ENCODE peak calls at places on chromosomes 7 and 10, in four cellular contexts. X, G, L and E are unnamed samples.

GRCh38 chr7:155584763-155585531 is 38.6 kb upstream of the CNPY1 start:
- DNase-seq in X (no peak), G (no peak), L (no peak), E (peak; percentile 67)

GRCh38 chr7:47460251-47460989 is 121.5 kb downstream of the TNS3 start:
- DNase-seq in X (no peak), G (no peak), L (no peak), E (peak; percentile 35)

GRCh38 chr7:152202056-152202455 is 176.6 kb downstream of the GALNT11 start:
- DNase-seq in X (no peak), G (no peak), L (peak; percentile 63), E (peak; percentile 73)

GRCh38 chr7:96346291-96346953 is 24.5 kb upstream of the SLC25A13 start:
- DNase-seq in X (no peak), G (no peak), L (no peak), E (no peak)

GRCh38 chr10:70324951-70325781 is 41.4 kb upstream of the NPFFR1 start:
- DNase-seq in X (no peak), G (no peak), L (no peak), E (no peak)

GRCh38 chr10:73866621-73867020 is 7.7 kb downstream of the CAMK2G start:
- DNase-seq in X (no peak), G (no peak), L (no peak), E (no peak)

GRCh38 chr7:131068604-131069021 is 259.1 kb upstream of the MKLN1 start:
- DNase-seq in X (no peak), G (no peak), L (peak; percentile 25), E (peak; percentile 51)

GRCh38 chr7:124084024-124084423 is 51.2 kb upstream of the TMEM229A start:
- DNase-seq in X (no peak), G (no peak), L (no peak), E (peak; percentile 27)

GRCh38 chr7:142303650-142304049 is 45.8 kb upstream of the PRSS58 start:
- DNase-seq in X (peak; percentile 18), G (no peak), L (no peak), E (no peak)

GRCh38 chr10:126013489-126014281 is 117.3 kb downstream of the FANK1 start:
- DNase-seq in X (no peak), G (no peak), L (peak; percentile 96), E (peak; percentile 67)

GRCh38 chr7:30027065-30027456 is 559 bp upstream of the FKBP14 start:
- DNase-seq in X (no peak), G (no peak), L (peak; percentile 70), E (no peak)

GRCh38 chr10:121886997-121887622 is 40.7 kb downstream of the ATE1 start:
- DNase-seq in X (peak; percentile 60), G (peak; percentile 40), L (peak; percentile 35), E (peak; percentile 68)

GRCh38 chr7:77757589-77757988 is 40.6 kb downstream of the TMEM60 start:
- DNase-seq in X (no peak), G (no peak), L (no peak), E (no peak)

GRCh38 chr7:72099784-72100183 is 312.4 kb downstream of the CALN1 start:
- DNase-seq in X (no peak), G (no peak), L (no peak), E (no peak)

GRCh38 chr7:122430710-122431109 is 126.2 kb upstream of the FEZF1 start:
- DNase-seq in X (no peak), G (no peak), L (no peak), E (peak; percentile 59)

GRCh38 chr7:84085147-84085546 is 109.4 kb downstream of the SEMA3A start:
- DNase-seq in X (no peak), G (no peak), L (peak; percentile 66), E (peak; percentile 49)

DNA sequence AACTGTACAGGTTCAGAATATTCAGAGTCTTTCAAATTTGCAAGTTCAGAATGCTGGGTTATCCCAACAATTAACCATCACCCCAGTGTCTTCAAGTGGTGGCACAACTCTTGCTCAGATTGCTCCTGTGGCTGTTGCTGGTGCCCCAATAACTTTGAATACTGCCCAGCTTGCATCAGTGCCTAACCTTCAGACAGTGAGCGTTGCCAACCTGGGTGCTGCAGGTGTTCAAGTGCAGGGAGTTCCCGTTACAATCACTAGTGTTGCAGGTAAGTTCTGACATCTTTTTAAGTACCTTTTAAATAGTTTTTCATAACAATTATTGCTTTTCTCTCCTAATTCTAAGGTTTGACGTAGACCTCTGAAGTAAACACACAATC is 2.7 kb downstream of the SP4 start:
- DNase-seq in X (no peak), G (no peak), L (no peak), E (no peak)
- H3K4me3 ChIP-seq in X (no peak overlapping the region), G (no peak overlapping the region), L (no peak overlapping the region), E (no peak overlapping the region)

GRCh38 chr10:49219248-49219647 is 31.1 kb upstream of the TMEM273 start:
- DNase-seq in X (no peak), G (no peak), L (no peak), E (no peak)

GRCh38 chr10:49220031-49220430 is 31.8 kb upstream of the TMEM273 start:
- DNase-seq in X (no peak), G (no peak), L (peak; percentile 14), E (peak; percentile 2)

GRCh38 chr10:49218480-49218879 is 30.3 kb upstream of the TMEM273 start:
- DNase-seq in X (no peak), G (no peak), L (no peak), E (no peak)

GRCh38 chr10:49222170-49222569 is 34.0 kb upstream of the TMEM273 start:
- DNase-seq in X (no peak), G (no peak), L (no peak), E (no peak)

GRCh38 chr10:49220679-49221078 is 32.5 kb upstream of the TMEM273 start:
- DNase-seq in X (no peak), G (peak; percentile 33), L (no peak), E (no peak)
- TF ChIP-seq CTCF in X (no peak), G (no peak), L (no peak), E (no peak)

DNA sequence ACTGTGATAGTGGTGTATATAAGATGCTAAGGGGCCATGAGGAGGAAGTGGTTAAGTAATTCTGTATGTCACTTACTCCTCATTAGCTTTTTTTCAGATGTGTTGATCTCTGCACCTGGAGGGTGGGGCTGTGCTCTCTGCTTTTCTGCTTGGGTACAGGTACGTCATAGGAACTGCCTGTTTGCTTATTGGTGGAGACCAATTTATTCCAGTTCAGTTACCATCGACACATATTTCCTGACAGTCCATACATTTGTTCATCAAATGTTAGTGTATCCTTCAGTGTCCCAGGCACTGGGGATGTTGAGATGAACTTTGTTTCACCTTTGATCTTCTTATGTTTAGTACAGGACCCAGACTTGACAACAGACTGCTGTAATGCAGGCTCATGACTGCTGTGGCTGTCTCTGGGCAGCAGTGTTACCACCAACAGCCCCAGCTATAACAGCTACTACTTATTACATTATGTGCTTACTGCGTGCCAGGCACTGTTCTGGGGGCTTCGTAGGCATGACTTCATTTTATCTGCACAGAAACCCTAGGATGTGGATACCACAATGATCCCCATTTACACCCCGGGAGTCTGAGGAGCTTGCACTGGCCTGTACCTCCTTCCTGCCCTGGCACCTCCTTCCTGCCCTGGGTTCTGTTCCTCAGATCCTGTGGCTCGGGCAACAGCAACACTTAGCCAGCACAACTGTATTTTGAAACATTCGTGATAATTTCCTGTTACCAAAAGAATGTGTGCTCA is 87.4 kb downstream of the BUB3 start:
- DNase-seq in X (no peak), G (no peak), L (no peak), E (no peak)
- H3K4me3 ChIP-seq in X (no peak overlapping the region), G (no peak overlapping the region), L (no peak overlapping the region), E (no peak overlapping the region)

GRCh38 chr10:34303022-34303421 is 512.1 kb downstream of the PARD3 start:
- DNase-seq in X (no peak), G (no peak), L (no peak), E (no peak)

GRCh38 chr10:34310234-34310633 is 504.9 kb downstream of the PARD3 start:
- DNase-seq in X (no peak), G (no peak), L (no peak), E (no peak)

DNA sequence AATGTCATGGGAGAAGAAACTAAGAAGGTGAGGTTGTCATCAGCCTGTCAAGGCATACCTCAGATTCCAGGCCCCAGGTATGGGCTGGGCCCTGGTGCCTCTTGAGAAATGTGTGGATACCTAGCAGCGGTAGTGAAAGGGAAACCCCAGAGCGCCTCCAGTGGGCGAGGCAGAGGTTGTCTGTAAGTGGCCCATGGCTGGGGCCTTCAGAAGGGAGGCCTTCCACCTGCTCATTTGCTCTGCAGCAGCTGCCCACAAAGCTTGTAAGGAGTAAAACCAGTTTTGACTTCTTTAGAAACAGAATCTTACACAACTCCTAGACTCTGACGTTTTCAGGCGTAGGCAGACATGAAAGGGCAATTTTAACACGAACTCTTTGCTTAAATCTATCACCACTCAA is 509.9 kb downstream of the PARD3 start:
- DNase-seq in X (no peak), G (no peak), L (no peak), E (no peak)
- TF ChIP-seq CTCF in X (peak; percentile 52), G (no peak), L (no peak), E (no peak)

GRCh38 chr10:36172054-36172531 is 530.0 kb upstream of the FZD8 start:
- DNase-seq in X (no peak), G (no peak), L (peak; percentile 64), E (peak; percentile 92)

GRCh38 chr10:36173364-36173763 is 531.3 kb upstream of the FZD8 start:
- DNase-seq in X (no peak), G (no peak), L (peak; percentile 44), E (peak; percentile 61)

GRCh38 chr10:36170943-36171501 is 528.9 kb upstream of the FZD8 start:
- DNase-seq in X (no peak), G (no peak), L (no peak), E (peak; percentile 16)

GRCh38 chr10:36171546-36171945 is 529.5 kb upstream of the FZD8 start:
- DNase-seq in X (no peak), G (no peak), L (no peak), E (no peak)

DNA sequence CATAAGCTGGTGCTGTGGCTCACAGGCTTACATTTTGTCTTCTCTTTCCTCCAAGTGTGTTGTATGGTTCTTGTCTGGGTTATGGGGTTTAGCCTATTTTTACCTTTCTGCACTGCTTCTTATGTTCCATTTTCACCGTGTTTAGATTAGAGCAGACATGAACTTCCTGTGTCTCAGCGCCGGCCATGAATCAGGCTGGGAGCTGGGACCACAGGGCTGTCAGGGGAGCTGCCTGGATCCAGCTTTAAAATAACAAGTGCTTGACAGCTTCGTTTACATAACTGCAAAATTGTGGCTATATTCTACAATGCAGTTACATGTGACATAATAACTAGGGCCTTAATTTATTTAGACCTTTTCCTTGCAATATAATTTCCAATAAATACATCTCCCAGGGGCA is 530.5 kb upstream of the FZD8 start:
- DNase-seq in X (no peak), G (no peak), L (peak; percentile 76), E (peak; percentile 82)
- H3K4me3 ChIP-seq in X (no peak overlapping the region), G (no peak overlapping the region), L (peak overlapping the region; percentile 36), E (no peak overlapping the region)

GRCh38 chr10:98486421-98486820 is 39.7 kb upstream of the HPS1 start:
- DNase-seq in X (no peak), G (no peak), L (peak; percentile 25), E (peak; percentile 39)

GRCh38 chr10:98489561-98490481 is 43.1 kb upstream of the HPS1 start:
- DNase-seq in X (no peak), G (no peak), L (no peak), E (no peak)

GRCh38 chr10:98488669-98489430 is 42.1 kb upstream of the HPS1 start:
- DNase-seq in X (no peak), G (no peak), L (no peak), E (no peak)

GRCh38 chr10:98485959-98486358 is 39.2 kb upstream of the HPS1 start:
- DNase-seq in X (no peak), G (no peak), L (no peak), E (peak; percentile 13)

GRCh38 chr10:98487692-98488091 is 41.0 kb upstream of the HPS1 start:
- DNase-seq in X (peak; percentile 8), G (no peak), L (no peak), E (no peak)
- TF ChIP-seq CTCF in X (peak; percentile 36), G (no peak), L (no peak), E (no peak)